ENCODE peak calls at places on chromosomes 11 and 22, in six cellular contexts. W is thyroid gland, Q is tibial nerve, Z is AG09309, E is lower leg skin, R is B cell. X is an unnamed sample.

GRCh38 chr22:39699631-39700348 is 129.2 kb downstream of the CACNA1I start:
- DNase-seq in E (no peak), W (no peak), Z (no peak), Q (no peak), R (no peak), X (no peak)

GRCh38 chr22:23580586-23581251 is 629 bp upstream of the IGLL1 start:
- DNase-seq in Z (no peak), E (no peak), Q (no peak), W (no peak), R (no peak), X (no peak)

GRCh38 chr11:75815345-75815983 is 454 bp downstream of the UVRAG start:
- DNase-seq in Z (no peak), W (peak), E (peak), Q (no peak), R (peak), X (peak)

GRCh38 chr11:95011376-95011775 is 13.7 kb upstream of the KDM4E start:
- DNase-seq in E (no peak), R (no peak), Z (no peak), W (no peak), Q (no peak), X (no peak)

GRCh38 chr11:120197254-120197891 is 13.5 kb upstream of the OAF start:
- DNase-seq in W (no peak), E (no peak), R (no peak), Q (no peak), Z (no peak), X (no peak)

GRCh38 chr11:95445746-95446333 is 214.8 kb upstream of the SESN3 start:
- DNase-seq in Q (no peak), W (no peak), R (no peak), Z (no peak), E (no peak), X (no peak)

GRCh38 chr11:45092901-45093760 is 53.3 kb upstream of the PRDM11 start:
- DNase-seq in W (no peak), R (no peak), E (peak), Z (peak), Q (no peak), X (peak)

GRCh38 chr11:57322881-57323467 is 1.8 kb downstream of the TNKS1BP1 start:
- DNase-seq in W (no peak), Q (no peak), Z (no peak), R (no peak), E (no peak), X (no peak)

GRCh38 chr11:93952082-93952780 is 68.9 kb upstream of the HEPHL1 start:
- DNase-seq in R (no peak), W (no peak), E (no peak), Q (no peak), Z (no peak), X (no peak)

GRCh38 chr11:19827399-19828135 is 114.9 kb downstream of the NAV2 start:
- DNase-seq in E (no peak), Z (no peak), W (no peak), Q (no peak), R (no peak), X (no peak)

GRCh38 chr11:38824573-38824972 is 2226.5 kb upstream of the RAG2 start:
- DNase-seq in Z (no peak), R (no peak), W (no peak), E (no peak), Q (no peak), X (no peak)

GRCh38 chr11:82268627-82269026 is 465.0 kb downstream of the FAM181B start:
- DNase-seq in Q (no peak), W (no peak), E (no peak), R (no peak), Z (no peak), X (no peak)

GRCh38 chr11:57567512-57568329 is at the start of gene UBE2L6:
- DNase-seq in Z (no peak), Q (peak), E (peak), W (peak), R (peak), X (peak)

GRCh38 chr11:92510591-92510990 is 286.0 kb downstream of the FAT3 start:
- DNase-seq in E (no peak), Q (no peak), Z (no peak), W (no peak), R (no peak), X (no peak)

GRCh38 chr11:63767415-63768231 is 952 bp downstream of the ZFTA start:
- DNase-seq in Z (no peak), R (peak), E (peak), Q (peak), W (peak), X (peak)

GRCh38 chr11:130144129-130144528 is 15.5 kb upstream of the ST14 start:
- DNase-seq in E (no peak), Q (no peak), W (no peak), R (no peak), Z (no peak), X (no peak)

GRCh38 chr11:45079075-45079444 is 67.4 kb upstream of the PRDM11 start:
- DNase-seq in E (no peak), R (no peak), Z (no peak), Q (no peak), W (no peak), X (no peak)

GRCh38 chr11:87908086-87908485 is 267.2 kb downstream of the RAB38 start:
- DNase-seq in Z (no peak), Q (no peak), W (no peak), E (no peak), R (no peak), X (no peak)

GRCh38 chr11:123690490-123690889 is 36.1 kb upstream of the SCN3B start:
- DNase-seq in Z (no peak), E (no peak), Q (no peak), R (no peak), W (no peak), X (peak)

GRCh38 chr11:93143186-93143585 is 54.6 kb downstream of the SLC36A4 start:
- DNase-seq in W (no peak), R (no peak), Z (no peak), E (no peak), Q (no peak), X (no peak)

GRCh38 chr22:44580176-44580575 is 82.1 kb upstream of the RTL6 start:
- DNase-seq in Z (no peak), R (no peak), E (peak), Q (no peak), W (no peak), X (no peak)

GRCh38 chr11:93668171-93668570 is 6.7 kb downstream of the CEP295 start:
- DNase-seq in E (no peak), W (no peak), R (no peak), Z (no peak), Q (no peak), X (no peak)

GRCh38 chr11:70463478-70464255 is 65.3 kb downstream of the CTTN start:
- DNase-seq in R (no peak), W (no peak), E (no peak), Q (no peak), Z (no peak), X (no peak)

GRCh38 chr11:76462317-76462716 is 17.5 kb downstream of the EMSY start:
- DNase-seq in E (no peak), R (no peak), Z (no peak), Q (no peak), W (no peak), X (no peak)

GRCh38 chr11:105665281-105665680 is 55.4 kb downstream of the GRIA4 start:
- DNase-seq in E (no peak), W (no peak), Q (no peak), R (no peak), Z (no peak), X (no peak)

GRCh38 chr11:86370922-86371614 is 3.6 kb upstream of the CCDC81 start:
- DNase-seq in W (no peak), E (no peak), R (no peak), Z (peak), Q (no peak), X (no peak)

GRCh38 chr11:126355324-126355925 is at the start of gene ST3GAL4:
- DNase-seq in Q (peak), E (peak), Z (no peak), R (peak), W (peak), X (peak)

GRCh38 chr22:27990451-27990840 is 71.4 kb upstream of the PITPNB start:
- DNase-seq in Z (no peak), R (no peak), Q (no peak), W (no peak), E (peak), X (no peak)

GRCh38 chr22:27989758-27990450 is 70.8 kb upstream of the PITPNB start:
- DNase-seq in Q (no peak), W (no peak), R (no peak), E (peak), Z (no peak), X (no peak)

GRCh38 chr22:27992294-27993165 is 73.5 kb upstream of the PITPNB start:
- DNase-seq in E (peak), Q (no peak), R (no peak), W (no peak), Z (no peak), X (no peak)

GRCh38 chr22:27991586-27992293 is 72.7 kb upstream of the PITPNB start:
- DNase-seq in R (no peak), Z (no peak), E (peak), Q (no peak), W (no peak), X (no peak)

GRCh38 chr22:27990879-27991278 is 71.8 kb upstream of the PITPNB start:
- DNase-seq in Q (peak), E (peak), W (peak), Z (no peak), R (no peak), X (peak)
- TF ChIP-seq CTCF in Q (peak), E (no peak), W (no peak), Z (peak), R (peak), X (peak)

GRCh38 chr22:30005213-30005857 is 74.9 kb upstream of the HORMAD2 start:
- DNase-seq in R (peak), E (peak), Z (no peak), W (peak), Q (peak), X (peak)
- TF ChIP-seq CTCF in R (peak), E (peak), Z (peak), W (peak), Q (peak), X (peak)

GRCh38 chr11:3984896-3985295 is 109.7 kb upstream of the RRM1 start:
- DNase-seq in W (no peak), Z (no peak), R (peak), E (no peak), Q (no peak), X (peak)
- TF ChIP-seq CTCF in W (no peak), Z (no peak), R (peak), E (no peak), Q (no peak), X (peak)

GRCh38 chr11:8533332-8533731 is 60.7 kb downstream of the STK33 start:
- DNase-seq in Z (no peak), R (peak), E (no peak), W (peak), Q (no peak), X (no peak)
- TF ChIP-seq CTCF in Z (no peak), R (no peak), E (no peak), W (peak), Q (no peak), X (no peak)

DNA sequence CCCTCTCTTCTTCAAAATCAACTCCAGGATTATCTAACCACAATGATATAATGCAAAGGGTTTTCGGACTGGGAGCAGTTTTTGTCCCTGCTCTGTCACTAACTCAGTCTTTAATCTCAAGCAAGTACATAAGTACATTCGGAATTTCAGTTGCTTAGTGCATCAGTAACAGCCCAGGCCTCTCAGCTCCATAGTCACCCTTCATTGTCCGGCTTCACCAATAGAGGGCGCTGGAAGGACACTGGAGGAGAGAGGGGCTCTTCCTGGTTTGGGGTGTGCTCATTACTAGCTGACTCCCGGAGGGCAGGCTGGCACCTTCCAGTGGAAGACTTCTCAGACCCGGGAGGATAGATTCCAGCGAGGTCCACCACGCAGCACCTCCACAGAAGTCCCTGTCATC is 90.4 kb upstream of the PDGFD start:
- DNase-seq in E (no peak), Q (no peak), Z (no peak), W (no peak), R (peak), X (peak)
- TF ChIP-seq CTCF in E (no peak), Q (no peak), Z (no peak), W (no peak), R (no peak), X (peak)

GRCh38 chr11:12017243-12017678 is 8.8 kb upstream of the DKK3 start:
- DNase-seq in E (no peak), Z (peak), W (no peak), R (no peak), Q (no peak), X (no peak)

GRCh38 chr11:12013771-12014170 is 5.3 kb upstream of the DKK3 start:
- DNase-seq in Z (no peak), Q (no peak), R (no peak), E (no peak), W (no peak), X (no peak)

GRCh38 chr11:12015486-12015885 is 7.1 kb upstream of the DKK3 start:
- DNase-seq in Z (no peak), E (no peak), W (no peak), R (no peak), Q (no peak), X (no peak)

GRCh38 chr11:12017865-12018453 is 9.5 kb upstream of the DKK3 start:
- DNase-seq in Q (no peak), Z (no peak), R (no peak), W (no peak), E (no peak), X (no peak)

GRCh38 chr11:12016246-12016645 is 7.8 kb upstream of the DKK3 start:
- DNase-seq in E (peak), Z (no peak), Q (no peak), W (no peak), R (no peak), X (no peak)
- TF ChIP-seq CTCF in E (no peak), Z (peak), Q (no peak), W (no peak), R (no peak), X (no peak)

DNA sequence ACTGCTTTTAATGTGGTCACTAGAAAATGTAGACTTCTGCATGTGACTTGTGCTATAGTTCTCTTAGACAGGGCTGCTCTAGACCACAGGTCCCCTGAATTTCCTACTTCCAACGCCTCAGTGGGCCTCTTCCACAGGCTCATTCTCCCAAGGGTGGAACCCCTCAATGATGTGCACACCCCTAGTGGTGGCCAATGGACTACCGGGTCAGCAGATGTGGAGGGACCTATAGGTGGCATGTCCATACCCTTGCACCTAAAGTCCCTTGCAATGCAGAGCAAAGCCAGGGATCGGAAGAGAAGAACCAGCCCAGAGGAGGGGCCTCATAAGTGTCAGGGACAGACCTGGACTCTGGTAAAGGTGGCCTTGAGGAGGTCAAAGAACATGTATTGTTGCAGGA is 20.0 kb downstream of the MMP13 start:
- DNase-seq in R (no peak), Z (no peak), E (peak), W (no peak), Q (no peak), X (no peak)
- TF ChIP-seq CTCF in R (no peak), Z (peak), E (no peak), W (no peak), Q (no peak), X (no peak)

DNA sequence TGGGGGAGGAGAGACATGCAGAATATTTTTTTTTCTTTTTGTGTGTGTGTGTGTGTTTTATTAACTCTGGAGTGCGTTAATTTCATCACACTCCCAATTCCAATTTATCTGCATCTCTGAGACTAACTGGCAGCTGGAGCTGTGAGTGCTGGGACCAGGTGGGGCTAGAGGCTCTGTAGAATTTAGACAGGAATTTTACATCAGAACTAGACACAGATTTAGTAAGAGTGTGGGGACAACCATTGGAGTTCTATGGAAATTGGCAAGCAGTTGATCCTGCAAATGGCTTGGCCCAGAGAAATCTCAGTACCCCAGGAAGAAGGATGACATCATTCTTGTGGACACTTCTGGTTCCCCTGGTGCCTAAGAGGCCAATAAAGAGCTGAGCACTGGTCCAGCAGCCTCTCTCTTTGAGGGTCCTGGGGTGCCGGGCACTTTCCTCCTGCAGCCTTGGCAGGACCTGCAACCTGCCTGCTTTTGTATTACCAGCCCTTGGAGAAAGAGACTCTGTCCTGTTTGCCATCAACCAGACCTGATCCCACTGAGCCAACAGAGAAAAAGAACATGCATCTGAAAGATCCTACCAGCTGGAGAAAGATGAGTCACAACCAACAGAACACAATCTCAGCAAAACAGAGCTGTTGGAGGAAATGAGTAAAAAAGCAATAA is 320.9 kb downstream of the DDX10 start:
- DNase-seq in Z (no peak), R (no peak), E (no peak), Q (no peak), W (no peak), X (no peak)
- TF ChIP-seq CTCF in Z (no peak), R (no peak), E (no peak), Q (no peak), W (no peak), X (no peak)

GRCh38 chr11:121864660-121865059 is 251.4 kb downstream of the BLID start:
- DNase-seq in Q (no peak), W (no peak), Z (no peak), R (no peak), E (no peak), X (no peak)
- TF ChIP-seq CTCF in Q (peak), W (no peak), Z (no peak), R (no peak), E (no peak), X (no peak)

GRCh38 chr22:37415210-37415609 is 12.1 kb downstream of the ELFN2 start:
- DNase-seq in Q (no peak), W (no peak), Z (no peak), R (no peak), E (no peak), X (no peak)
- TF ChIP-seq CTCF in Q (no peak), W (no peak), Z (no peak), R (no peak), E (no peak), X (no peak)